ENCODE peak calls at places on chromosome 6, in ten cellular contexts. F is bronchial epithelial cell; X is A549; B is amniotic stem cell; L is AG04449; V is stimulated activated naive CD4-positive, alpha-beta T cell treated with Interleukin-2 at 50 U/mL for 16 hours; H is CD14-positive monocyte; Z is stimulated activated CD8-positive, alpha-beta memory T cell treated with anti-CD3 and anti-CD28 coated beads, Interleukin-15, amount 100 ng/mL, for 24 hours; K is RWPE1; C is HepG2. J is an unnamed sample.

GRCh38 chr6:157669747-157670216 is 153.3 kb upstream of the SNX9 start:
- DNase-seq in K (peak), B (peak), C (peak), L (peak), F (peak), X (peak), Z (no peak), H (no peak), V (no peak), J (peak)

GRCh38 chr6:125671323-125671722 is 78.1 kb upstream of the HEY2 start:
- DNase-seq in F (no peak), V (no peak), C (no peak), B (no peak), X (no peak), L (no peak), Z (no peak), K (no peak), H (no peak), J (no peak)

GRCh38 chr6:100617633-100618348 is 153.1 kb upstream of the SIM1 start:
- DNase-seq in B (no peak), L (no peak), F (peak), Z (no peak), V (no peak), X (no peak), K (peak), C (no peak), H (no peak), J (no peak)

GRCh38 chr6:7138921-7139358 is 31.2 kb downstream of the RREB1 start:
- DNase-seq in L (no peak), V (no peak), X (peak), Z (no peak), B (no peak), C (peak), K (peak), H (no peak), F (peak), J (no peak)

GRCh38 chr6:39082310-39082709 is 32.7 kb downstream of the SAYSD1 start:
- DNase-seq in K (no peak), L (no peak), X (no peak), V (no peak), H (no peak), F (no peak), B (no peak), C (no peak), Z (no peak), J (no peak)

GRCh38 chr6:168713839-168714238 is 272.9 kb downstream of the SMOC2 start:
- DNase-seq in Z (no peak), K (peak), X (peak), C (peak), H (no peak), B (no peak), V (no peak), F (no peak), L (no peak), J (no peak)

GRCh38 chr6:21739838-21740237 is 146.3 kb downstream of the SOX4 start:
- DNase-seq in Z (no peak), H (no peak), F (no peak), B (no peak), K (no peak), V (no peak), L (no peak), X (no peak), C (no peak), J (no peak)

GRCh38 chr6:99507648-99508047 is 7.6 kb downstream of the USP45 start:
- DNase-seq in Z (no peak), F (no peak), X (no peak), H (no peak), K (no peak), B (no peak), V (no peak), L (no peak), C (no peak), J (no peak)

GRCh38 chr6:16265351-16266341 is 27.3 kb downstream of the GMPR start:
- DNase-seq in V (no peak), B (no peak), Z (no peak), H (no peak), K (no peak), F (no peak), C (no peak), X (no peak), L (no peak), J (no peak)

GRCh38 chr6:152184573-152185157 is 377.2 kb downstream of the ESR1 start:
- DNase-seq in L (no peak), H (no peak), B (no peak), C (no peak), K (no peak), Z (no peak), X (no peak), F (peak), V (no peak), J (no peak)

GRCh38 chr6:141464490-141464889 is 668.2 kb upstream of the GJE1 start:
- DNase-seq in B (no peak), X (peak), H (no peak), K (no peak), F (peak), C (no peak), V (no peak), Z (no peak), L (no peak), J (no peak)

GRCh38 chr6:30685157-30685976 is 1.1 kb downstream of the PPP1R18 start:
- DNase-seq in V (no peak), C (no peak), K (no peak), L (no peak), X (no peak), B (no peak), Z (no peak), H (no peak), F (no peak), J (peak)

GRCh38 chr6:37548067-37548674 is 48.5 kb upstream of the CCDC167 start:
- DNase-seq in L (no peak), V (no peak), F (no peak), B (no peak), H (no peak), C (no peak), X (no peak), Z (no peak), K (no peak), J (no peak)